ENCODE peak calls at places on chromosomes 4 and X, in nine cellular contexts. One of them, this sample, is unnamed.

GRCh38 chrX:96770315-96770714 is 85.7 kb downstream of the DIAPH2 start:
- DNase-seq in HFFc6: peak; percentile 0
- DNase-seq in stimulated activated CD8-positive, alpha-beta memory T cell treated with anti-CD3 and anti-CD28 coated beads, Interleukin-4, amount 100 ng/mL, for 24 hours: no peak
- DNase-seq in activated naive CD4-positive, alpha-beta T cell treated with Interleukin-2 at 50 U/mL for 16 hours: no peak
- DNase-seq in H9: no peak
- DNase-seq in EL: peak; percentile 1
- DNase-seq in activated T-cell treated with anti-CD3 and anti-CD28 coated beads for 24 hours: no peak
- DNase-seq in uterus: no peak
- DNase-seq in right cardiac atrium: no peak
- DNase-seq in this sample: peak; percentile 3

GRCh38 chrX:40449396-40449795 is 131.4 kb upstream of the ATP6AP2 start:
- DNase-seq in HFFc6: no peak
- DNase-seq in stimulated activated CD8-positive, alpha-beta memory T cell treated with anti-CD3 and anti-CD28 coated beads, Interleukin-4, amount 100 ng/mL, for 24 hours: no peak
- DNase-seq in activated naive CD4-positive, alpha-beta T cell treated with Interleukin-2 at 50 U/mL for 16 hours: no peak
- DNase-seq in H9: no peak
- DNase-seq in EL: no peak
- DNase-seq in activated T-cell treated with anti-CD3 and anti-CD28 coated beads for 24 hours: no peak
- DNase-seq in uterus: no peak
- DNase-seq in right cardiac atrium: no peak
- DNase-seq in this sample: no peak

GRCh38 chr4:22999419-22999818 is 306.7 kb downstream of the GBA3 start:
- DNase-seq in HFFc6: no peak
- DNase-seq in stimulated activated CD8-positive, alpha-beta memory T cell treated with anti-CD3 and anti-CD28 coated beads, Interleukin-4, amount 100 ng/mL, for 24 hours: no peak
- DNase-seq in activated naive CD4-positive, alpha-beta T cell treated with Interleukin-2 at 50 U/mL for 16 hours: no peak
- DNase-seq in H9: no peak
- DNase-seq in EL: no peak
- DNase-seq in activated T-cell treated with anti-CD3 and anti-CD28 coated beads for 24 hours: no peak
- DNase-seq in uterus: no peak
- DNase-seq in right cardiac atrium: no peak
- DNase-seq in this sample: no peak

GRCh38 chr4:94690851-94691254 is 66.9 kb upstream of the BMPR1B start:
- DNase-seq in HFFc6: peak; percentile 65
- DNase-seq in stimulated activated CD8-positive, alpha-beta memory T cell treated with anti-CD3 and anti-CD28 coated beads, Interleukin-4, amount 100 ng/mL, for 24 hours: no peak
- DNase-seq in activated naive CD4-positive, alpha-beta T cell treated with Interleukin-2 at 50 U/mL for 16 hours: no peak
- DNase-seq in H9: no peak
- DNase-seq in EL: peak; percentile 52
- DNase-seq in activated T-cell treated with anti-CD3 and anti-CD28 coated beads for 24 hours: no peak
- DNase-seq in uterus: no peak
- DNase-seq in right cardiac atrium: no peak
- DNase-seq in this sample: no peak

GRCh38 chr4:128846063-128846462 is 36.6 kb downstream of the JADE1 start:
- DNase-seq in HFFc6: no peak
- DNase-seq in stimulated activated CD8-positive, alpha-beta memory T cell treated with anti-CD3 and anti-CD28 coated beads, Interleukin-4, amount 100 ng/mL, for 24 hours: no peak
- DNase-seq in activated naive CD4-positive, alpha-beta T cell treated with Interleukin-2 at 50 U/mL for 16 hours: no peak
- DNase-seq in H9: no peak
- DNase-seq in EL: no peak
- DNase-seq in activated T-cell treated with anti-CD3 and anti-CD28 coated beads for 24 hours: no peak
- DNase-seq in uterus: no peak
- DNase-seq in right cardiac atrium: no peak
- DNase-seq in this sample: no peak

GRCh38 chrX:10190367-10190766 is 33.6 kb downstream of the CLCN4 start:
- DNase-seq in HFFc6: peak; percentile 55
- DNase-seq in stimulated activated CD8-positive, alpha-beta memory T cell treated with anti-CD3 and anti-CD28 coated beads, Interleukin-4, amount 100 ng/mL, for 24 hours: no peak
- DNase-seq in activated naive CD4-positive, alpha-beta T cell treated with Interleukin-2 at 50 U/mL for 16 hours: no peak
- DNase-seq in H9: no peak
- DNase-seq in EL: peak; percentile 62
- DNase-seq in activated T-cell treated with anti-CD3 and anti-CD28 coated beads for 24 hours: no peak
- DNase-seq in uterus: peak; percentile 52
- DNase-seq in right cardiac atrium: no peak
- DNase-seq in this sample: peak; percentile 67

GRCh38 chr4:164224871-164225270 is 529.1 kb upstream of the SMIM31 start:
- DNase-seq in HFFc6: no peak
- DNase-seq in stimulated activated CD8-positive, alpha-beta memory T cell treated with anti-CD3 and anti-CD28 coated beads, Interleukin-4, amount 100 ng/mL, for 24 hours: no peak
- DNase-seq in activated naive CD4-positive, alpha-beta T cell treated with Interleukin-2 at 50 U/mL for 16 hours: no peak
- DNase-seq in H9: no peak
- DNase-seq in EL: no peak
- DNase-seq in activated T-cell treated with anti-CD3 and anti-CD28 coated beads for 24 hours: no peak
- DNase-seq in uterus: no peak
- DNase-seq in right cardiac atrium: no peak
- DNase-seq in this sample: no peak

GRCh38 chr4:155190099-155190498 is 18.3 kb upstream of the NPY2R start:
- DNase-seq in HFFc6: no peak
- DNase-seq in stimulated activated CD8-positive, alpha-beta memory T cell treated with anti-CD3 and anti-CD28 coated beads, Interleukin-4, amount 100 ng/mL, for 24 hours: no peak
- DNase-seq in activated naive CD4-positive, alpha-beta T cell treated with Interleukin-2 at 50 U/mL for 16 hours: no peak
- DNase-seq in H9: no peak
- DNase-seq in EL: no peak
- DNase-seq in activated T-cell treated with anti-CD3 and anti-CD28 coated beads for 24 hours: no peak
- DNase-seq in uterus: no peak
- DNase-seq in right cardiac atrium: no peak
- DNase-seq in this sample: no peak

GRCh38 chrX:10014462-10015373 is 47.6 kb downstream of the CLDN34 start:
- DNase-seq in HFFc6: peak; percentile 82
- DNase-seq in stimulated activated CD8-positive, alpha-beta memory T cell treated with anti-CD3 and anti-CD28 coated beads, Interleukin-4, amount 100 ng/mL, for 24 hours: peak; percentile 55
- DNase-seq in activated naive CD4-positive, alpha-beta T cell treated with Interleukin-2 at 50 U/mL for 16 hours: peak; percentile 74
- DNase-seq in H9: peak; percentile 82
- DNase-seq in EL: peak; percentile 86
- DNase-seq in activated T-cell treated with anti-CD3 and anti-CD28 coated beads for 24 hours: peak; percentile 53
- DNase-seq in uterus: peak; percentile 88
- DNase-seq in right cardiac atrium: peak; percentile 96
- DNase-seq in this sample: peak; percentile 83

GRCh38 chrX:107708762-107709161 is 66.8 kb downstream of the TSC22D3 start:
- DNase-seq in HFFc6: no peak
- DNase-seq in stimulated activated CD8-positive, alpha-beta memory T cell treated with anti-CD3 and anti-CD28 coated beads, Interleukin-4, amount 100 ng/mL, for 24 hours: no peak
- DNase-seq in activated naive CD4-positive, alpha-beta T cell treated with Interleukin-2 at 50 U/mL for 16 hours: no peak
- DNase-seq in H9: no peak
- DNase-seq in EL: no peak
- DNase-seq in activated T-cell treated with anti-CD3 and anti-CD28 coated beads for 24 hours: no peak
- DNase-seq in uterus: peak; percentile 24
- DNase-seq in right cardiac atrium: no peak
- DNase-seq in this sample: no peak

GRCh38 chr4:24559889-24560288 is 24.5 kb downstream of the DHX15 start:
- DNase-seq in HFFc6: no peak
- DNase-seq in stimulated activated CD8-positive, alpha-beta memory T cell treated with anti-CD3 and anti-CD28 coated beads, Interleukin-4, amount 100 ng/mL, for 24 hours: no peak
- DNase-seq in activated naive CD4-positive, alpha-beta T cell treated with Interleukin-2 at 50 U/mL for 16 hours: no peak
- DNase-seq in H9: no peak
- DNase-seq in EL: peak; percentile 28
- DNase-seq in activated T-cell treated with anti-CD3 and anti-CD28 coated beads for 24 hours: no peak
- DNase-seq in uterus: no peak
- DNase-seq in right cardiac atrium: no peak
- DNase-seq in this sample: no peak

GRCh38 chr4:113540859-113541258 is 220.7 kb downstream of the CAMK2D start:
- DNase-seq in HFFc6: no peak
- DNase-seq in stimulated activated CD8-positive, alpha-beta memory T cell treated with anti-CD3 and anti-CD28 coated beads, Interleukin-4, amount 100 ng/mL, for 24 hours: peak; percentile 10
- DNase-seq in activated naive CD4-positive, alpha-beta T cell treated with Interleukin-2 at 50 U/mL for 16 hours: peak; percentile 55
- DNase-seq in H9: no peak
- DNase-seq in EL: no peak
- DNase-seq in activated T-cell treated with anti-CD3 and anti-CD28 coated beads for 24 hours: peak; percentile 61
- DNase-seq in uterus: no peak
- DNase-seq in right cardiac atrium: no peak
- DNase-seq in this sample: no peak

GRCh38 chr4:97525236-97525635 is 618.0 kb downstream of the STPG2 start:
- DNase-seq in HFFc6: no peak
- DNase-seq in stimulated activated CD8-positive, alpha-beta memory T cell treated with anti-CD3 and anti-CD28 coated beads, Interleukin-4, amount 100 ng/mL, for 24 hours: no peak
- DNase-seq in activated naive CD4-positive, alpha-beta T cell treated with Interleukin-2 at 50 U/mL for 16 hours: no peak
- DNase-seq in H9: no peak
- DNase-seq in EL: no peak
- DNase-seq in activated T-cell treated with anti-CD3 and anti-CD28 coated beads for 24 hours: no peak
- DNase-seq in uterus: no peak
- DNase-seq in right cardiac atrium: no peak
- DNase-seq in this sample: no peak

GRCh38 chrX:139720136-139720535 is 12.2 kb upstream of the MCF2 start:
- DNase-seq in HFFc6: peak; percentile 18
- DNase-seq in stimulated activated CD8-positive, alpha-beta memory T cell treated with anti-CD3 and anti-CD28 coated beads, Interleukin-4, amount 100 ng/mL, for 24 hours: no peak
- DNase-seq in activated naive CD4-positive, alpha-beta T cell treated with Interleukin-2 at 50 U/mL for 16 hours: no peak
- DNase-seq in H9: peak; percentile 50
- DNase-seq in EL: peak; percentile 76
- DNase-seq in activated T-cell treated with anti-CD3 and anti-CD28 coated beads for 24 hours: no peak
- DNase-seq in uterus: no peak
- DNase-seq in right cardiac atrium: no peak
- DNase-seq in this sample: peak; percentile 34

GRCh38 chrX:40897768-40898167 is 162.4 kb upstream of the MED14 start:
- DNase-seq in HFFc6: no peak
- DNase-seq in stimulated activated CD8-positive, alpha-beta memory T cell treated with anti-CD3 and anti-CD28 coated beads, Interleukin-4, amount 100 ng/mL, for 24 hours: no peak
- DNase-seq in activated naive CD4-positive, alpha-beta T cell treated with Interleukin-2 at 50 U/mL for 16 hours: no peak
- DNase-seq in H9: no peak
- DNase-seq in EL: no peak
- DNase-seq in activated T-cell treated with anti-CD3 and anti-CD28 coated beads for 24 hours: no peak
- DNase-seq in uterus: no peak
- DNase-seq in right cardiac atrium: no peak
- DNase-seq in this sample: no peak

GRCh38 chr4:98716796-98717195 is 58.4 kb upstream of the TSPAN5 start:
- DNase-seq in HFFc6: no peak
- DNase-seq in stimulated activated CD8-positive, alpha-beta memory T cell treated with anti-CD3 and anti-CD28 coated beads, Interleukin-4, amount 100 ng/mL, for 24 hours: no peak
- DNase-seq in activated naive CD4-positive, alpha-beta T cell treated with Interleukin-2 at 50 U/mL for 16 hours: no peak
- DNase-seq in H9: no peak
- DNase-seq in EL: no peak
- DNase-seq in activated T-cell treated with anti-CD3 and anti-CD28 coated beads for 24 hours: no peak
- DNase-seq in uterus: no peak
- DNase-seq in right cardiac atrium: no peak
- DNase-seq in this sample: no peak

GRCh38 chr4:874071-874470 is 48.1 kb upstream of the CPLX1 start:
- DNase-seq in HFFc6: no peak
- DNase-seq in stimulated activated CD8-positive, alpha-beta memory T cell treated with anti-CD3 and anti-CD28 coated beads, Interleukin-4, amount 100 ng/mL, for 24 hours: no peak
- DNase-seq in activated naive CD4-positive, alpha-beta T cell treated with Interleukin-2 at 50 U/mL for 16 hours: no peak
- DNase-seq in H9: no peak
- DNase-seq in EL: no peak
- DNase-seq in activated T-cell treated with anti-CD3 and anti-CD28 coated beads for 24 hours: no peak
- DNase-seq in uterus: no peak
- DNase-seq in right cardiac atrium: no peak
- DNase-seq in this sample: no peak

GRCh38 chr4:185708348-185708747 is 103.6 kb downstream of the SORBS2 start:
- DNase-seq in HFFc6: peak; percentile 13
- DNase-seq in stimulated activated CD8-positive, alpha-beta memory T cell treated with anti-CD3 and anti-CD28 coated beads, Interleukin-4, amount 100 ng/mL, for 24 hours: no peak
- DNase-seq in activated naive CD4-positive, alpha-beta T cell treated with Interleukin-2 at 50 U/mL for 16 hours: no peak
- DNase-seq in H9: no peak
- DNase-seq in EL: peak; percentile 45
- DNase-seq in activated T-cell treated with anti-CD3 and anti-CD28 coated beads for 24 hours: no peak
- DNase-seq in uterus: no peak
- DNase-seq in right cardiac atrium: no peak
- DNase-seq in this sample: peak; percentile 51

GRCh38 chr4:142567620-142568451 is 278.3 kb downstream of the INPP4B start:
- DNase-seq in HFFc6: peak; percentile 32
- DNase-seq in stimulated activated CD8-positive, alpha-beta memory T cell treated with anti-CD3 and anti-CD28 coated beads, Interleukin-4, amount 100 ng/mL, for 24 hours: no peak
- DNase-seq in activated naive CD4-positive, alpha-beta T cell treated with Interleukin-2 at 50 U/mL for 16 hours: no peak
- DNase-seq in H9: no peak
- DNase-seq in EL: no peak
- DNase-seq in activated T-cell treated with anti-CD3 and anti-CD28 coated beads for 24 hours: no peak
- DNase-seq in uterus: no peak
- DNase-seq in right cardiac atrium: no peak
- DNase-seq in this sample: no peak